ENCODE peak calls at places on chromosomes 3 and 15, in four cellular contexts. K, M, S and H are unnamed samples.

GRCh38 chr15:52261498-52262242 is 33.9 kb downstream of the MYO5C start:
- DNase-seq in M (no peak), S (peak), K (peak), H (peak)

GRCh38 chr3:114446605-114447004 is 152.8 kb downstream of the TIGIT start:
- DNase-seq in K (no peak), S (no peak), M (no peak), H (peak)

GRCh38 chr3:134211797-134212196 is 38.9 kb downstream of the RYK start:
- DNase-seq in S (peak), K (peak), M (no peak), H (peak)

GRCh38 chr3:133472242-133472641 is 72.4 kb downstream of the BFSP2 start:
- DNase-seq in S (no peak), K (no peak), M (no peak), H (peak)

GRCh38 chr3:42501681-42502428 is 588 bp upstream of the VIPR1 start:
- DNase-seq in M (no peak), K (no peak), S (peak), H (peak)

GRCh38 chr3:61663728-61664492 is 102.5 kb downstream of the PTPRG start:
- DNase-seq in M (no peak), S (no peak), K (peak), H (peak)

GRCh38 chr3:153023896-153024295 is 138.1 kb upstream of the RAP2B start:
- DNase-seq in K (no peak), S (no peak), M (no peak), H (no peak)

GRCh38 chr3:105448338-105448982 is 81.8 kb downstream of the ALCAM start:
- DNase-seq in M (peak), K (no peak), S (no peak), H (no peak)

GRCh38 chr3:189937302-189938255 is 183.1 kb downstream of the P3H2 start:
- DNase-seq in K (peak), S (no peak), M (no peak), H (peak)

GRCh38 chr3:52670621-52671521 is 14.8 kb downstream of the PBRM1 start:
- DNase-seq in K (peak), S (no peak), M (no peak), H (peak)

GRCh38 chr15:63157891-63158431 is 684 bp upstream of the RPS27L start:
- DNase-seq in M (no peak), K (no peak), S (peak), H (peak)

GRCh38 chr3:39255503-39256325 is 24.1 kb downstream of the CX3CR1 start:
- DNase-seq in M (peak), K (no peak), S (peak), H (peak)

GRCh38 chr3:98596902-98597500 is 3.6 kb upstream of the CPOX start:
- DNase-seq in M (no peak), S (peak), K (no peak), H (peak)

GRCh38 chr15:31867536-31868442 is 162.5 kb upstream of the CHRNA7 start:
- DNase-seq in M (no peak), K (no peak), S (peak), H (peak)